ENCODE peak calls at places on chromosome 13, in eight cellular contexts. E, V, O, W, B, X, F and Y are unnamed samples.

GRCh38 chr13:112696869-112697465 is 7.1 kb downstream of the ATP11A start:
- DNase-seq in E (no peak), V (no peak), O (no peak), W (no peak), B (no peak), X (no peak), F (no peak), Y (no peak)

GRCh38 chr13:33999830-34000605 is 182.1 kb downstream of the RFC3 start:
- DNase-seq in E (no peak), V (no peak), O (peak), W (no peak), B (no peak), X (no peak), F (no peak), Y (no peak)

GRCh38 chr13:94987081-94987480 is 274.7 kb upstream of the SOX21 start:
- DNase-seq in E (no peak), V (peak), O (no peak), W (peak), B (no peak), X (no peak), F (no peak), Y (no peak)

GRCh38 chr13:64078025-64078424 is 2662.4 kb upstream of the PCDH20 start:
- DNase-seq in E (no peak), V (no peak), O (no peak), W (no peak), B (no peak), X (no peak), F (no peak), Y (no peak)

GRCh38 chr13:89878904-89879303 is 1468.6 kb upstream of the MIR17HG start:
- DNase-seq in E (no peak), V (no peak), O (no peak), W (no peak), B (no peak), X (no peak), F (no peak), Y (no peak)

GRCh38 chr13:112687836-112688559 is 1.8 kb upstream of the ATP11A start:
- DNase-seq in E (no peak), V (no peak), O (no peak), W (no peak), B (no peak), X (no peak), F (no peak), Y (no peak)

GRCh38 chr13:31945202-31945978 is 86.2 kb upstream of the FRY start:
- DNase-seq in E (peak), V (peak), O (peak), W (peak), B (no peak), X (peak), F (no peak), Y (no peak)

GRCh38 chr13:74662895-74663294 is 528.7 kb upstream of the KLF12 start:
- DNase-seq in E (no peak), V (no peak), O (no peak), W (no peak), B (no peak), X (no peak), F (no peak), Y (no peak)

GRCh38 chr13:63625869-63626268 is 2210.2 kb upstream of the PCDH20 start:
- DNase-seq in E (no peak), V (no peak), O (no peak), W (peak), B (no peak), X (no peak), F (no peak), Y (no peak)

GRCh38 chr13:42181381-42181953 is 90.5 kb upstream of the AKAP11 start:
- DNase-seq in E (no peak), V (no peak), O (no peak), W (no peak), B (no peak), X (peak), F (no peak), Y (no peak)

GRCh38 chr13:22076658-22077057 is 405.8 kb downstream of the FGF9 start:
- DNase-seq in E (no peak), V (no peak), O (peak), W (no peak), B (no peak), X (no peak), F (no peak), Y (no peak)

GRCh38 chr13:84362777-84363176 is 480.5 kb upstream of the SLITRK1 start:
- DNase-seq in E (no peak), V (peak), O (no peak), W (no peak), B (no peak), X (no peak), F (no peak), Y (no peak)

GRCh38 chr13:77720988-77721387 is 23.5 kb downstream of the SLAIN1 start:
- DNase-seq in E (no peak), V (no peak), O (no peak), W (no peak), B (no peak), X (no peak), F (no peak), Y (no peak)

GRCh38 chr13:30829788-30830637 is 76.1 kb upstream of the MEDAG start:
- DNase-seq in E (no peak), V (no peak), O (no peak), W (peak), B (no peak), X (no peak), F (no peak), Y (no peak)

GRCh38 chr13:46861959-46862358 is 34.9 kb downstream of the HTR2A start:
- DNase-seq in E (no peak), V (no peak), O (no peak), W (no peak), B (no peak), X (no peak), F (no peak), Y (no peak)

GRCh38 chr13:97914537-97914936 is 38.9 kb upstream of the IPO5 start:
- DNase-seq in E (no peak), V (no peak), O (no peak), W (no peak), B (no peak), X (no peak), F (no peak), Y (no peak)

GRCh38 chr13:28636677-28637317 is 22.1 kb upstream of the POMP start:
- DNase-seq in E (no peak), V (peak), O (peak), W (peak), B (peak), X (peak), F (no peak), Y (no peak)

GRCh38 chr13:50810998-50811397 is 32.5 kb downstream of the DLEU7 start:
- DNase-seq in E (no peak), V (no peak), O (no peak), W (no peak), B (no peak), X (no peak), F (no peak), Y (no peak)

GRCh38 chr13:114296448-114296847 is 15.0 kb downstream of the UPF3A start:
- DNase-seq in E (no peak), V (no peak), O (no peak), W (no peak), B (no peak), X (no peak), F (no peak), Y (no peak)

GRCh38 chr13:45492538-45492937 is 27.8 kb downstream of the COG3 start:
- DNase-seq in E (no peak), V (peak), O (no peak), W (no peak), B (no peak), X (no peak), F (no peak), Y (no peak)

GRCh38 chr13:48583859-48584311 is 51.0 kb upstream of the RCBTB2 start:
- DNase-seq in E (no peak), V (no peak), O (no peak), W (no peak), B (no peak), X (no peak), F (no peak), Y (no peak)

GRCh38 chr13:79442221-79442620 is 36.2 kb upstream of the RBM26 start:
- DNase-seq in E (no peak), V (no peak), O (no peak), W (no peak), B (no peak), X (no peak), F (no peak), Y (no peak)